ENCODE peak calls at places on chromosomes 12 and 14, in four cellular contexts. J, O, W and S are unnamed samples.

GRCh38 chr12:88235183-88235833 is 93.2 kb downstream of the TMTC3 start:
- DNase-seq in J (no peak), O (no peak), W (no peak), S (no peak)

GRCh38 chr14:73833024-73833423 is 18.6 kb upstream of the PTGR2 start:
- DNase-seq in J (no peak), O (no peak), W (no peak), S (no peak)

GRCh38 chr12:89856431-89856830 is 147.8 kb upstream of the ATP2B1 start:
- DNase-seq in J (no peak), O (peak; percentile 87), W (no peak), S (peak; percentile 46)

GRCh38 chr14:52801014-52801708 is 9.8 kb upstream of the GNPNAT1 start:
- DNase-seq in J (no peak), O (no peak), W (no peak), S (peak; percentile 12)

GRCh38 chr14:93976477-93977057 is at the start of gene ASB2:
- DNase-seq in J (no peak), O (no peak), W (no peak), S (no peak)

GRCh38 chr14:105089746-105090492 is 24.7 kb upstream of the GPR132 start:
- DNase-seq in J (no peak), O (no peak), W (no peak), S (no peak)

GRCh38 chr12:131139363-131140068 is 185.8 kb downstream of the ADGRD1 start:
- DNase-seq in J (no peak), O (no peak), W (no peak), S (no peak)

GRCh38 chr14:23512156-23512555 is 39.4 kb downstream of the ZFHX2 start:
- DNase-seq in J (peak; percentile 82), O (no peak), W (peak; percentile 13), S (no peak)

GRCh38 chr12:125029756-125030358 is 35.4 kb upstream of the AACS start:
- DNase-seq in J (no peak), O (no peak), W (no peak), S (no peak)

DNA sequence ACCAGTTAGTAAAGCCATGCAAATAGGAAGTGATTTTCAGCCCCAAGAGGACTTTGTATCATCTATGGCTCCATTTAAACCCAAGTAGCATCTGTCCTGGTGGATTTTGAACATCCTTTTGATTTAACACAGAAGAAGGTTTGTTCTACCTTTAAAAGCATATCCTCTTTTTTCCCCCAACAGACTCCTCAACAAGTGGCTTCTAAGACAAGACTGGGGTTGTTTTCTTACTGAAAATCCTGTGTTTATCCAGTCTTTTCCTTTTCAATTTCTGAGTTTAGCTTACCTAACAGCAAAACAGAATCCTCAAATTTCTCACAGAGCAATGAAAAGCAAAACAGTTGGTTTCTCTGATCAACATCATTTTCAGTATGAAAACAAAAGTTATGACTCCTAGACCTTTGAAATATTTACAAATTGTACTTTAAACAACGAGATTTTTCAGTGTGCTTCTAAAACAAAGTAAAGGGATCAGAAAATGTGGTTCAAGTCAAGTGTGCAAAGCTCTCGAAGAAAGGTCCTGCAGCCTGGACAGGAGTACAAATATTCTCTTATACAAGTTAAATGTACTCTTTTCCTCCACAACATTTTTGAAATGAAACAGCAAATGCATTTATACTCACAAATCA is 2.8 kb downstream of the PHLDA1 start:
- DNase-seq in J (no peak), O (peak; percentile 41), W (no peak), S (no peak)
- H3K4me3 ChIP-seq in J (no peak overlapping the region), O (peak overlapping the region; percentile 99), W (peak overlapping the region; percentile 80), S (no peak overlapping the region)

GRCh38 chr12:106903241-106903950 is 52.3 kb upstream of the TMEM263 start:
- DNase-seq in J (peak; percentile 54), O (peak; percentile 67), W (peak; percentile 92), S (no peak)
- H3K4me3 ChIP-seq in J (no peak overlapping the region), O (peak overlapping the region; percentile 61), W (peak overlapping the region; percentile 80), S (no peak overlapping the region)

GRCh38 chr12:108981835-108982234 is 39.0 kb downstream of the SVOP start:
- DNase-seq in J (no peak), O (no peak), W (no peak), S (no peak)
- H3K4me3 ChIP-seq in J (no peak overlapping the region), O (no peak overlapping the region), W (no peak overlapping the region), S (no peak overlapping the region)

GRCh38 chr12:1595690-1596347 is 1.4 kb upstream of the FBXL14 start:
- DNase-seq in J (no peak), O (no peak), W (no peak), S (no peak)
- H3K4me3 ChIP-seq in J (no peak overlapping the region), O (no peak overlapping the region), W (peak overlapping the region; percentile 75), S (no peak overlapping the region)

GRCh38 chr14:91349481-91350074 is 68.0 kb downstream of the CCDC88C start:
- DNase-seq in J (no peak), O (no peak), W (no peak), S (no peak)
- H3K4me3 ChIP-seq in J (no peak overlapping the region), O (no peak overlapping the region), W (no peak overlapping the region), S (no peak overlapping the region)

DNA sequence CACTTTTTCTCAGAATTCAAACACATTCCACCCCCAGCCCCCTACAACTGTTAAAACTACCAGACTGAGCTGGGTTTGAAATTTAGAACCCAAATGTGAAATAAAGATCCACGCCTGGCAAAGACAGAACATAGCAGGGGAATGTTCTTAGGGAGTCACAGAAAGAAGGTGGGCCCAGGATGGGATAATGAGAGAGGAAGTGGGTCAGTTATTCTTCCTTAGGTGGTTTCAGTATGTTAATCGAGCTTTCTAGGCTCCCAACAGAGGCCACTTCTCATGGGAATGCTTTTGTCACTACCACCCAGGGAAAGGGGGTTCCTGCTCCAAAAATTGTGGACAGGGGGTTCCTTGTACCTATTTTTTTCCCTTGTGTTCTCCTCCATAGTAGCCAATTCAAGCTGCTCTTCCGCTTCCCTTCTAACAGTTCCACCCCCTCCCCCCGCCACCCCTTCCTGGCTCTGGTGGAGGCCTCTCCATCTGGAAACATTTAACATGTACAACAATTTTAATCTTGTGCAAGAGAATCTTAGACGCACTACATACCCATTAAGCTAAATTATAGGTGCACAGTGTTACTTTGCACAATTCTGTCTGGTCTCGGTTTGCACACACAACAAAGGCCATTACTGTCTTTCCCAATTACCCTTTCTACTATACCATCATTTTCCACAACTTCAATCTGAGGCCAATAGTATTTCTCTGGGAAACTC is 218.1 kb downstream of the MON2 start:
- DNase-seq in J (no peak), O (no peak), W (peak; percentile 31), S (no peak)
- H3K4me3 ChIP-seq in J (no peak overlapping the region), O (no peak overlapping the region), W (peak overlapping the region; percentile 7), S (no peak overlapping the region)

DNA sequence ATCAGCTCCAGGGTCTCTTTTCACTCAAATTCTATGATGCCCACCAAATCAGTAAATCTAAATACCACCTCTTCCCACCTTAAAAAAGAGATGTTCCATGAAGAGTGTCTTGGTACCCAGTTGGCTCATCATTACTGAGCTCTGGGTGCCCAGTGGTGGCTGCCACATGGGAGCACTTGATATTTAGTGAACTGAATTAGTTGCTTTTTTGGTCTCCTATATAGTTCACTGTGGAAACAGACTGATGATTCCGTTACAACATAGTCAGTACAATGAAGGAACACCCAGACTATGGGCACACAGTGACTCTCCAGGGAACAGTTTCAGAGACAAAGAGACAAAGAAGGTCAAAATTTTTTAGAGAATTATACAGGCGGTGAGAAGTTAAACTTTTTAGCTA is 14.7 kb upstream of the YY1 start:
- DNase-seq in J (no peak), O (no peak), W (no peak), S (no peak)
- H3K4me3 ChIP-seq in J (no peak overlapping the region), O (no peak overlapping the region), W (no peak overlapping the region), S (peak overlapping the region; percentile 85)

GRCh38 chr12:78863482-78864427 is 819 bp upstream of the SYT1 start:
- DNase-seq in J (no peak), O (peak; percentile 66), W (peak; percentile 93), S (no peak)
- H3K4me3 ChIP-seq in J (no peak overlapping the region), O (peak overlapping the region; percentile 91), W (peak overlapping the region; percentile 78), S (peak overlapping the region; percentile 37)

GRCh38 chr12:98405795-98406366 is 109.5 kb upstream of the TMPO start:
- DNase-seq in J (no peak), O (no peak), W (no peak), S (no peak)
- H3K4me3 ChIP-seq in J (no peak overlapping the region), O (no peak overlapping the region), W (no peak overlapping the region), S (no peak overlapping the region)

DNA sequence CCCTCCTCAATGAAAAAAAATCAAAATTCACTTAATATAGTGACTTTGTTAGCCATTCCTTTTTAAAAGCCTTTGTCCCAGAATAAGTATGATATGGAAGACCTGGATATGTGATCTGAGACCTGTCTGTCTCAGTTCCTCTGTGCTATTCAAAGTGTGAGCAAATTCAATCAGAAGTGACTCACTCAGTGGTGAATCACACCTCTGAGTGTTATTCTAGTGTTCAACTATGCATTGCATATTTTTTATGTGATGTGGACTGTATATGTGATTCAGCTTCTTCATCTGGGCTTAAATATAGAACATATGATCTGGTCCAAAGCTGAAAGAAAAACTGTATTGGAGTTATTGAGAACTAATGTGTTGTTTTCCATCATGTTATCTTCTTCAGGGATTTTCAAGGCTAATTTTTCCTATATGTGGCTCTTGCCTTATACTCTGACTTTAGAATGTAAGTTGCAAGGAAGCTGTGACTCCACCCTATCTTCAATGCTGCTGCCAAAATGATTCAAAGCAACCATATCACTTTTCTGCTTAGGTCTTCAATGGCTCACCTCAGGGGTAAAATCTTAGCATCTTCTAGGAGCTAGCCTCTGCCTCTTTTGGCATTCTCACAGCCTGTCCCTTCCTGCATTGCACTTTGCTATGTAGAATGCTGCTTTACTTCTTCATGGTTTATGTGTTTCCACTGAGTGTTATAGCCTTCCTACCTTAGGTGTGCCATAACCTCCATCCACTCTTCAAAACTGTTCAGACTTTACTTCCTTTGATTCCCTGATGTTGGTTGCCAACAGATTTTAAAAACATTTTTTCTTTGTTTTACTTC is 169.8 kb downstream of the OTOGL start:
- DNase-seq in J (no peak), O (peak; percentile 92), W (no peak), S (no peak)
- H3K4me3 ChIP-seq in J (no peak overlapping the region), O (no peak overlapping the region), W (no peak overlapping the region), S (no peak overlapping the region)